ENCODE peak calls at places on chromosome 18, in five cellular contexts. G is psoas muscle, N is Panc1, V is left lung, C is mammary epithelial cell. Z is an unnamed sample.
A peak's percentile ranks its signal among the peaks of the same experiment; 100 is the strongest.

GRCh38 chr18:6315556-6316331 is 99.0 kb downstream of the L3MBTL4 start:
- DNase-seq in G (no peak), V (no peak), C (no peak), N (no peak), Z (no peak)

GRCh38 chr18:61984293-61984692 is 91.5 kb upstream of the RNF152 start:
- DNase-seq in V (no peak), G (no peak), N (no peak), C (no peak), Z (no peak)

GRCh38 chr18:11994346-11994707 is 13.0 kb downstream of the IMPA2 start:
- DNase-seq in V (peak; percentile 76), C (peak; percentile 25), N (no peak), G (peak; percentile 88), Z (no peak)

GRCh38 chr18:46570134-46570533 is 86.9 kb downstream of the LOXHD1 start:
- DNase-seq in C (no peak), V (no peak), N (no peak), G (no peak), Z (no peak)

GRCh38 chr18:32480581-32480980 is 9.9 kb upstream of the GAREM1 start:
- DNase-seq in N (no peak), C (peak; percentile 12), G (no peak), V (no peak), Z (no peak)

GRCh38 chr18:12423393-12423792 is 15.7 kb downstream of the PRELID3A start:
- DNase-seq in V (peak; percentile 75), C (no peak), N (no peak), G (no peak), Z (no peak)

GRCh38 chr18:3914833-3915598 is 465.0 kb downstream of the TGIF1 start:
- DNase-seq in C (peak; percentile 56), G (no peak), V (no peak), N (no peak), Z (no peak)

GRCh38 chr18:1149709-1150108 is 245.0 kb downstream of the ADCYAP1 start:
- DNase-seq in N (no peak), C (no peak), G (no peak), V (no peak), Z (no peak)

GRCh38 chr18:3305354-3305762 is 43.4 kb downstream of the MYL12B start:
- DNase-seq in C (peak; percentile 98), V (no peak), N (peak; percentile 69), G (no peak), Z (no peak)

GRCh38 chr18:69123421-69123820 is 277.3 kb upstream of the DOK6 start:
- DNase-seq in V (no peak), G (no peak), C (no peak), N (no peak), Z (no peak)

GRCh38 chr18:76459687-76460350 is 35.2 kb downstream of the ZNF516 start:
- DNase-seq in V (no peak), N (peak; percentile 74), C (peak; percentile 99), G (peak; percentile 77), Z (peak; percentile 76)

GRCh38 chr18:55781481-55781957 is 193.5 kb upstream of the TCF4 start:
- DNase-seq in N (peak; percentile 13), V (no peak), G (peak; percentile 67), C (peak; percentile 44), Z (no peak)

GRCh38 chr18:12751891-12752290 is 49.0 kb downstream of the PSMG2 start:
- DNase-seq in N (no peak), C (no peak), G (no peak), V (no peak), Z (no peak)

GRCh38 chr18:2256577-2256976 is 314.7 kb downstream of the METTL4 start:
- DNase-seq in N (no peak), V (no peak), C (no peak), G (no peak), Z (no peak)

GRCh38 chr18:76446746-76447267 is 48.2 kb downstream of the ZNF516 start:
- DNase-seq in G (no peak), V (no peak), N (no peak), C (no peak), Z (no peak)

GRCh38 chr18:811192-812122 is 585 bp downstream of the YES1 start:
- DNase-seq in N (no peak), G (peak; percentile 71), V (no peak), C (peak; percentile 65), Z (no peak)

GRCh38 chr18:25795178-25795577 is 295.2 kb downstream of the SS18 start:
- DNase-seq in V (no peak), N (no peak), G (no peak), C (no peak), Z (no peak)

GRCh38 chr18:65436430-65436829 is 314.4 kb upstream of the CDH7 start:
- DNase-seq in N (no peak), C (no peak), V (peak; percentile 17), G (no peak), Z (no peak)

GRCh38 chr18:69878534-69878933 is 69.1 kb downstream of the CD226 start:
- DNase-seq in V (no peak), N (no peak), G (no peak), C (no peak), Z (no peak)

GRCh38 chr18:9708882-9709877 is 1.1 kb downstream of the RAB31 start:
- DNase-seq in G (no peak), N (no peak), C (no peak), V (peak; percentile 88), Z (no peak)

GRCh38 chr18:49591271-49591670 is 29.4 kb downstream of the LIPG start:
- DNase-seq in C (no peak), G (no peak), V (no peak), N (no peak), Z (no peak)

GRCh38 chr18:37207343-37207742 is 358.3 kb downstream of the CELF4 start:
- DNase-seq in C (no peak), N (no peak), V (no peak), G (no peak), Z (no peak)

GRCh38 chr18:23528580-23529472 is 25.5 kb downstream of the RMC1 start:
- DNase-seq in C (peak; percentile 43), G (no peak), N (no peak), V (no peak), Z (no peak)

GRCh38 chr18:23531912-23532311 is 28.6 kb downstream of the RMC1 start:
- DNase-seq in C (no peak), N (no peak), V (no peak), G (no peak), Z (no peak)

GRCh38 chr18:23530195-23530594 is 26.9 kb downstream of the RMC1 start:
- DNase-seq in G (no peak), N (no peak), V (no peak), C (no peak), Z (no peak)

GRCh38 chr18:23526516-23527063 is 23.3 kb downstream of the RMC1 start:
- DNase-seq in G (no peak), N (no peak), C (no peak), V (no peak), Z (no peak)

DNA sequence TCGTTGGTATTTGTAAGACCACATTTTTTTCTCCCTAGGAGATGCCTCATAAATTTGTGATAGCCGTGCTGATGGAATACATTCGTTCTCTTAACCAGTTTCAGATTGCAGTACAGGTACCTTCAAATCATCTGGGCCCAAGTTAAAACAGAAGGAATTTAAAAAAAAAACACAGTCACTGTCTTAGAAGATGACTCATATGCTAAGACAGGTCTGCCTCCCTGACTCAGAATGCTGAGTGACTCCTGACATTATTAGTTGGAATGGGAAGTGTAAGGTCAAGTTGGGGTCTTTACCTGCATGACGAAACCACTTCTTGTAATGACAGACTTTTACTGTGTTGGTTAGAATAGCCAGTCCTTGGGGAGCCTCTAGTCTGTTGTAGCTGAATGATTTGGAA is 26.3 kb downstream of the RMC1 start:
- DNase-seq in V (no peak), N (peak; percentile 33), G (no peak), C (peak; percentile 91), Z (no peak)
- H3K36me3 ChIP-seq in V (no peaks in the 10 kb centered on the region), N (peaks cover 38% of the 10 kb centered on the region), G (peaks cover 18% of the 10 kb centered on the region), C (peaks cover 49% of the 10 kb centered on the region), Z (peaks cover 76% of the 10 kb centered on the region)

DNA sequence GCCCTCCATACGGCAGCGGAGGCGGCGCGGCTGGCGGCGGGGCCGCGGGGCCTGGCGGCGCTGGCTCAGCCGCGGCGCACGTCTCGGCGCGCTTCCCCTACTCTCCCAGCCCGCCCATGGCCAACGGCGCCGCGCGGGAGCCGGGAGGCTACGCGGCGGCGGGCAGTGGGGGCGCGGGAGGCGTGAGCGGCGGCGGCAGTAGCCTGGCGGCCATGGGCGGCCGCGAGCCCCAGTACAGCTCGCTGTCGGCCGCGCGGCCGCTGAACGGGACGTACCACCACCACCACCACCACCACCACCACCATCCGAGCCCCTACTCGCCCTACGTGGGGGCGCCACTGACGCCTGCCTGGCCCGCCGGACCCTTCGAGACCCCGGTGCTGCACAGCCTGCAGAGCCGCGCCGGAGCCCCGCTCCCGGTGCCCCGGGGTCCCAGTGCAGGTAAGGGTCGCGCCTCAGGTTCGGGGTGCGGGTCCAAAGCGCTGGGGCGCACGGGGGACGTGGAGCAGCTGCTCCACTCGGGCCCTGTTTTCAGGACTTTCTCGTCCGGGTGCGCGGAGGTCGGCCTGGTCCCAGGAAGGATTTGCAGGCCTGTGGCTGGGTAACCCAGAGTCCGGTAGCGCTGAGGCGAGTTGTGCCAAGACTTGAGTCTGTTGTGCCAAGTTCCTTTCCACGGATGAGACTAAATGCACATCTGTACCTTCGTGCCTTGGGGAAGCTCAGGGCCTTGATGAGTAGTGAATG is 2.6 kb downstream of the GATA6 start:
- DNase-seq in V (no peak), N (no peak), G (no peak), C (no peak), Z (no peak)
- H3K27ac ChIP-seq in V (peak overlapping the region; percentile 91), N (no peak overlapping the region), G (no peak overlapping the region), C (no peak overlapping the region), Z (peak overlapping the region; percentile 100)

GRCh38 chr18:58952871-58953270 is 88.2 kb downstream of the ZNF532 start:
- DNase-seq in G (no peak), C (no peak), V (no peak), N (no peak), Z (no peak)
- H3K36me3 ChIP-seq in G (no peaks in the 10 kb centered on the region), C (peaks cover 9% of the 10 kb centered on the region), V (no peaks in the 10 kb centered on the region), N (no peaks in the 10 kb centered on the region), Z (peaks cover 3% of the 10 kb centered on the region)

GRCh38 chr18:63291278-63291677 is 28.3 kb downstream of the BCL2 start:
- DNase-seq in N (no peak), C (no peak), V (no peak), G (no peak), Z (no peak)

GRCh38 chr18:63286926-63287325 is 32.6 kb downstream of the BCL2 start:
- DNase-seq in C (no peak), G (no peak), N (no peak), V (no peak), Z (no peak)

GRCh38 chr18:63292844-63293683 is 26.5 kb downstream of the BCL2 start:
- DNase-seq in N (no peak), G (peak; percentile 70), C (no peak), V (peak; percentile 46), Z (no peak)

GRCh38 chr18:63293930-63294329 is 25.6 kb downstream of the BCL2 start:
- DNase-seq in N (no peak), G (no peak), V (no peak), C (no peak), Z (no peak)

DNA sequence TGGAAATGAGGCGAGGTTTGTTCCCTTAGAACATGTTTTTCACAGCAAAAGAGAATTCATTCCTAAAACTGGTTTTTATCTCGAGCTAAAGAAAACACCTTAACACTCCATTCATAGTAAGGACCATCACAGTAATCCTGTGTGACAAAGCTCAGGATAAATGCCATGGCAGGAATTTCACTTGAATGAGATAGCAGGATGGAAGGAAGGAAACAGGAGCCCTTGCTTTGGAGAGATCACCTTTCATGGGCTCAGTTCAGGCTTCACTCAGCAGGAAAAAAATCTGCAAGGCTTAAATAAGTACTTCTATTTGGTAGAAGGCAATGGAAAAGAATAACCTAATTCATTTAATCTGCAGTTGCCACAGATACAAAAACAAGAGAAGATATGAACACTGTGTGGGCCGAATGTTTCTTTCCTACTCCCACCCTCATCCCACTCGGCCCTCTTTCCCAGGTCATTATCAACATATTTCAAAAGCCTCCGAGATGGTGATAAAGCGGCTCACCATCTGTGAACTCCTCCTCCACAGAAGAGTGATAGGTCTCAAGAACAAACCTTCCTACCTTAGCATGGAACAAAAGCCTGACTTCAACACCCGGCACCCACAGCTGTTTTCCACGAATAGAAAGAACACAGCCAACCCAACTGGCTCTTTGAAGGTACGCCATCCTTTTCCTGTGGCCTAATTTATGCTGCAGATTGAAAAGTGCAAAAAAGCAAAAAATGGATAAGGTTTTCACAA is 28.9 kb downstream of the BCL2 start:
- DNase-seq in G (no peak), V (no peak), C (no peak), N (no peak), Z (no peak)
- H3K27ac ChIP-seq in G (peak overlapping the region; percentile 91), V (no peak overlapping the region), C (no peak overlapping the region), N (no peak overlapping the region), Z (no peak overlapping the region)